ENCODE peak calls at places on chromosomes 4 and X, in five cellular contexts. N, D, S, O and K are unnamed samples.

GRCh38 chr4:186621959-186622553 is 66.7 kb upstream of the MTNR1A start:
- DNase-seq in D (peak; percentile 95), O (peak; percentile 93), S (no peak), N (peak; percentile 95), K (no peak)

GRCh38 chr4:145935253-145936141 is 3.1 kb downstream of the ZNF827 start:
- DNase-seq in S (peak; percentile 25), N (no peak), D (no peak), O (peak; percentile 40), K (no peak)

GRCh38 chr4:158169516-158169915 is 3.3 kb downstream of the GASK1B start:
- DNase-seq in O (peak; percentile 52), D (no peak), N (no peak), S (no peak), K (no peak)

GRCh38 chrX:107102980-107103379 is 15.6 kb downstream of the RBM41 start:
- DNase-seq in O (peak; percentile 14), S (no peak), D (peak; percentile 7), N (no peak), K (no peak)

GRCh38 chr4:24730256-24731001 is 64.9 kb upstream of the SOD3 start:
- DNase-seq in O (peak; percentile 93), S (peak; percentile 89), D (peak; percentile 54), N (peak; percentile 64), K (no peak)

GRCh38 chr4:84497220-84497834 is 1.8 kb downstream of the NKX6-1 start:
- DNase-seq in D (peak; percentile 2), O (peak; percentile 40), S (no peak), N (peak; percentile 41), K (no peak)

GRCh38 chrX:20461576-20461975 is 194.9 kb upstream of the RPS6KA3 start:
- DNase-seq in D (peak; percentile 39), S (no peak), N (peak; percentile 78), O (peak; percentile 44), K (no peak)

GRCh38 chr4:89161841-89162240 is 50.5 kb downstream of the TIGD2 start:
- DNase-seq in N (no peak), D (peak; percentile 6), S (no peak), O (peak; percentile 69), K (no peak)

GRCh38 chrX:49753691-49754090 is 57.9 kb upstream of the PAGE1 start:
- DNase-seq in S (no peak), O (no peak), N (no peak), D (no peak), K (no peak)

GRCh38 chr4:15703439-15703838 is 574 bp downstream of the BST1 start:
- DNase-seq in D (no peak), N (no peak), O (no peak), S (no peak), K (no peak)

GRCh38 chr4:69832326-69833030 is 27.5 kb downstream of the SULT1E1 start:
- DNase-seq in S (no peak), N (no peak), O (no peak), D (no peak), K (no peak)

GRCh38 chrX:51435101-51435500 is 61.3 kb downstream of the NUDT11 start:
- DNase-seq in N (no peak), S (no peak), D (no peak), O (no peak), K (no peak)

GRCh38 chr4:85406185-85406584 is 68.8 kb upstream of the ARHGAP24 start:
- DNase-seq in S (no peak), N (no peak), O (no peak), D (no peak), K (no peak)

GRCh38 chr4:17771284-17771908 is 10.0 kb downstream of the FAM184B start:
- DNase-seq in N (no peak), S (no peak), O (no peak), D (no peak), K (no peak)

GRCh38 chr4:37835806-37836205 is 9.3 kb downstream of the PGM2 start:
- DNase-seq in O (no peak), N (no peak), S (no peak), D (no peak), K (no peak)

GRCh38 chrX:48816014-48816810 is 10.1 kb upstream of the ERAS start:
- DNase-seq in O (no peak), S (no peak), D (no peak), N (no peak), K (no peak)

GRCh38 chr4:154526151-154526550 is 24.0 kb downstream of the PLRG1 start:
- DNase-seq in D (no peak), O (no peak), N (no peak), S (no peak), K (no peak)

GRCh38 chr4:140342620-140343019 is 30.8 kb upstream of the SCOC start:
- DNase-seq in S (no peak), D (no peak), O (no peak), N (no peak), K (no peak)

GRCh38 chr4:118981839-118982381 is 93.3 kb downstream of the SYNPO2 start:
- DNase-seq in O (peak; percentile 97), D (peak; percentile 96), S (peak; percentile 41), N (peak; percentile 95), K (peak; percentile 14)

GRCh38 chrX:11214346-11215190 is 78.6 kb upstream of the AMELX start:
- DNase-seq in D (no peak), N (no peak), S (no peak), O (no peak), K (no peak)

GRCh38 chr4:9685692-9686091 is 95.7 kb upstream of the DRD5 start:
- DNase-seq in O (no peak), D (no peak), N (no peak), S (no peak), K (no peak)

GRCh38 chr4:138035781-138036258 is 206.3 kb downstream of the SLC7A11 start:
- DNase-seq in D (peak; percentile 81), N (peak; percentile 47), O (peak; percentile 81), S (no peak), K (no peak)

GRCh38 chr4:150826302-150826701 is 188.8 kb downstream of the LRBA start:
- DNase-seq in O (no peak), S (no peak), N (no peak), D (no peak), K (no peak)

GRCh38 chr4:25799522-25799921 is 63.3 kb downstream of the SEL1L3 start:
- DNase-seq in O (no peak), N (no peak), S (no peak), D (no peak), K (no peak)

GRCh38 chrX:151970661-151971060 is 3.8 kb downstream of the GABRE start:
- DNase-seq in O (peak; percentile 92), N (peak; percentile 90), S (peak; percentile 82), D (peak; percentile 65), K (no peak)

GRCh38 chr4:93396274-93396673 is 432.3 kb upstream of the ATOH1 start:
- DNase-seq in S (no peak), N (peak; percentile 69), O (peak; percentile 61), D (peak; percentile 77), K (no peak)

GRCh38 chr4:101075536-101075935 is 271.8 kb downstream of the PPP3CA start:
- DNase-seq in S (no peak), N (no peak), O (no peak), D (no peak), K (no peak)

GRCh38 chr4:129899849-129900248 is 803.9 kb downstream of the C4orf33 start:
- DNase-seq in N (no peak), O (no peak), D (no peak), S (no peak), K (no peak)

GRCh38 chr4:27568236-27568951 is 707.8 kb downstream of the STIM2 start:
- DNase-seq in O (no peak), S (no peak), D (no peak), N (no peak), K (no peak)

GRCh38 chrX:121823406-121823805 is 776.0 kb downstream of the GLUD2 start:
- DNase-seq in N (no peak), S (no peak), D (no peak), O (no peak), K (no peak)
- H3K27me3 ChIP-seq in N (no peaks in the 10 kb centered on the region), S (no peaks in the 10 kb centered on the region), D (no peaks in the 10 kb centered on the region), O (no peaks in the 10 kb centered on the region), K (no peaks in the 10 kb centered on the region)

GRCh38 chr4:175405961-175406360 is 406.1 kb downstream of the GPM6A start:
- DNase-seq in N (no peak), D (no peak), O (no peak), S (no peak), K (no peak)
- H3K27ac ChIP-seq in N (no peak overlapping the region), D (no peak overlapping the region), O (no peak overlapping the region), S (no peak overlapping the region), K (no peak overlapping the region)

GRCh38 chr4:169246957-169247396 is 23.8 kb downstream of the SH3RF1 start:
- DNase-seq in O (no peak), S (no peak), N (no peak), D (no peak), K (no peak)
- H3K4me1 ChIP-seq in O (peaks cover 73% of the 10 kb centered on the region), S (peaks cover 6% of the 10 kb centered on the region), N (peaks cover 44% of the 10 kb centered on the region), D (peaks cover 12% of the 10 kb centered on the region), K (no peaks in the 10 kb centered on the region)

GRCh38 chr4:72997409-72997808 is 72.1 kb downstream of the COX18 start:
- DNase-seq in D (peak; percentile 11), N (peak; percentile 40), O (peak; percentile 33), S (no peak), K (no peak)

GRCh38 chr4:72987741-72988729 is 81.5 kb downstream of the COX18 start:
- DNase-seq in D (no peak), S (no peak), N (peak; percentile 36), O (peak; percentile 33), K (no peak)

GRCh38 chr4:72991889-72992288 is 77.6 kb downstream of the COX18 start:
- DNase-seq in D (no peak), S (no peak), O (no peak), N (peak; percentile 30), K (no peak)

GRCh38 chr4:72993876-72994275 is 75.6 kb downstream of the COX18 start:
- DNase-seq in D (no peak), O (no peak), N (no peak), S (no peak), K (no peak)
- H3K27me3 ChIP-seq in D (no peaks in the 10 kb centered on the region), O (peaks cover 3% of the 10 kb centered on the region), N (no peaks in the 10 kb centered on the region), S (no peaks in the 10 kb centered on the region), K (no peaks in the 10 kb centered on the region)

DNA sequence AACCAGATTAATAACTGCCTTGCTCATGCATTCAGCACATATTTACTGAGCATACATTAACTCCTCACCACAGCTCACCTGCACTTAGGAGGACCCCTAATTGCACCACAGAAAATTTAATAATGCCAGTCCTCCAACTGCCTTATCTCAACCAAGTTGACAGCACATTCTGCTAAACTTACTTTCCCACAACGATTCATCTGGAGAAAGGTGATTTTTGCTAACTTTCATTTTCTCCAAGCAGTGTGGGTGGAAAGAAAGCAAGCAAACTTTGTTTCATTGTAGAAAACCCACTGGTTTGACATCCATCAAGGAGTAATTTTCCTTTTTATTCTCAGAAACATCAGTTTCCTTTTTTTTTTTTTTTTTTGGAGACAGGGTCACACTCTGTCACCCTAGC is 49.1 kb downstream of the RASGEF1B start:
- DNase-seq in N (no peak), D (no peak), S (no peak), O (no peak), K (no peak)
- H3K27ac ChIP-seq in N (no peak overlapping the region), D (no peak overlapping the region), S (no peak overlapping the region), O (no peak overlapping the region), K (no peak overlapping the region)